ENCODE peak calls at places on chromosomes 16 and 17, in four cellular contexts. R is HCT116, J is ACHN, W is sigmoid colon. X is an unnamed sample.

GRCh38 chr16:5615868-5616642 is 518.5 kb upstream of the EEF2KMT start:
- DNase-seq in R (peak), J (peak), W (peak), X (no peak)

GRCh38 chr16:52837251-52837650 is 215.4 kb downstream of the CHD9NB start:
- DNase-seq in R (no peak), J (no peak), W (no peak), X (no peak)

GRCh38 chr17:63841350-63842172 is 924 bp downstream of the SMARCD2 start:
- DNase-seq in R (no peak), J (peak), W (peak), X (no peak)

GRCh38 chr16:66619534-66620418 is 15.3 kb downstream of the CMTM3 start:
- DNase-seq in R (no peak), J (no peak), W (no peak), X (no peak)

GRCh38 chr17:64412944-64413381 is 22.3 kb upstream of the PECAM1 start:
- DNase-seq in R (no peak), J (no peak), W (peak), X (no peak)

GRCh38 chr16:17251496-17251895 is 219.3 kb downstream of the XYLT1 start:
- DNase-seq in R (no peak), J (no peak), W (no peak), X (no peak)

GRCh38 chr17:75910699-75911098 is 6.0 kb upstream of the MRPL38 start:
- DNase-seq in R (no peak), J (no peak), W (no peak), X (no peak)

GRCh38 chr17:83137523-83137922 is 58.1 kb downstream of the METRNL start:
- DNase-seq in R (no peak), J (no peak), W (peak), X (no peak)

GRCh38 chr17:69779378-69780214 is 295.4 kb upstream of the KCNJ16 start:
- DNase-seq in R (no peak), J (no peak), W (no peak), X (no peak)

GRCh38 chr16:14672403-14672971 is 21.6 kb downstream of the PLA2G10 start:
- DNase-seq in R (no peak), J (no peak), W (no peak), X (no peak)

GRCh38 chr17:18070861-18071340 is 16.8 kb upstream of the DRG2 start:
- DNase-seq in R (no peak), J (no peak), W (no peak), X (no peak)